ENCODE peak calls at places on chromosomes 4 and X, in five cellular contexts. One of them, this sample, is unnamed.

GRCh38 chrX:153649178-153649914 is 2.3 kb downstream of the DUSP9 start:
- DNase-seq in K562: peak
- DNase-seq in SK-N-SH: peak
- DNase-seq in HepG2: peak
- DNase-seq in H1: peak
- DNase-seq in this sample: no peak

GRCh38 chrX:72274526-72274925 is 2.5 kb downstream of the RPS4X start:
- DNase-seq in H1: no peak
- DNase-seq in SK-N-SH: no peak
- DNase-seq in K562: no peak
- DNase-seq in HepG2: no peak
- DNase-seq in this sample: no peak

GRCh38 chrX:40107291-40108083 is 9.7 kb upstream of the BCOR start:
- DNase-seq in HepG2: no peak
- DNase-seq in SK-N-SH: peak
- DNase-seq in H1: peak
- DNase-seq in K562: peak
- DNase-seq in this sample: no peak

GRCh38 chrX:17559728-17560379 is 177.4 kb upstream of the SCML1 start:
- DNase-seq in K562: no peak
- DNase-seq in HepG2: no peak
- DNase-seq in SK-N-SH: no peak
- DNase-seq in H1: no peak
- DNase-seq in this sample: no peak

GRCh38 chr4:13989496-13989895 is 362.0 kb upstream of the BOD1L1 start:
- DNase-seq in HepG2: no peak
- DNase-seq in SK-N-SH: no peak
- DNase-seq in K562: no peak
- DNase-seq in H1: no peak
- DNase-seq in this sample: no peak

GRCh38 chr4:96035727-96036126 is 195.8 kb downstream of the PDHA2 start:
- DNase-seq in H1: no peak
- DNase-seq in K562: peak
- DNase-seq in SK-N-SH: no peak
- DNase-seq in HepG2: no peak
- DNase-seq in this sample: no peak

GRCh38 chr4:4670869-4671268 is 129.0 kb upstream of the STX18 start:
- DNase-seq in SK-N-SH: no peak
- DNase-seq in HepG2: peak
- DNase-seq in K562: no peak
- DNase-seq in H1: no peak
- DNase-seq in this sample: no peak

GRCh38 chr4:34250562-34250961 is 1993.8 kb downstream of the ARAP2 start:
- DNase-seq in HepG2: no peak
- DNase-seq in K562: no peak
- DNase-seq in SK-N-SH: no peak
- DNase-seq in H1: no peak
- DNase-seq in this sample: no peak

GRCh38 chrX:16436348-16437188 is 213.4 kb upstream of the S100G start:
- DNase-seq in K562: peak
- DNase-seq in HepG2: peak
- DNase-seq in SK-N-SH: peak
- DNase-seq in H1: peak
- DNase-seq in this sample: peak

GRCh38 chrX:131792789-131793462 is 230.2 kb upstream of the STK26 start:
- DNase-seq in SK-N-SH: peak
- DNase-seq in H1: no peak
- DNase-seq in K562: no peak
- DNase-seq in HepG2: no peak
- DNase-seq in this sample: peak

GRCh38 chr4:153222790-153223417 is 18.7 kb downstream of the TRIM2 start:
- DNase-seq in HepG2: no peak
- DNase-seq in K562: peak
- DNase-seq in SK-N-SH: peak
- DNase-seq in H1: peak
- DNase-seq in this sample: no peak

GRCh38 chrX:51860679-51861078 is 32.7 kb upstream of the MAGED1 start:
- DNase-seq in H1: no peak
- DNase-seq in K562: peak
- DNase-seq in HepG2: peak
- DNase-seq in SK-N-SH: peak
- DNase-seq in this sample: no peak

GRCh38 chrX:45518552-45518951 is 317.9 kb upstream of the DIPK2B start:
- DNase-seq in SK-N-SH: no peak
- DNase-seq in H1: no peak
- DNase-seq in HepG2: no peak
- DNase-seq in K562: no peak
- DNase-seq in this sample: no peak

GRCh38 chrX:45517090-45517973 is 316.7 kb upstream of the DIPK2B start:
- DNase-seq in SK-N-SH: no peak
- DNase-seq in HepG2: peak
- DNase-seq in H1: no peak
- DNase-seq in K562: no peak
- DNase-seq in this sample: no peak

GRCh38 chrX:45513042-45513441 is 312.4 kb upstream of the DIPK2B start:
- DNase-seq in HepG2: peak
- DNase-seq in SK-N-SH: no peak
- DNase-seq in K562: no peak
- DNase-seq in H1: no peak
- DNase-seq in this sample: no peak

GRCh38 chrX:45515262-45516215 is 314.9 kb upstream of the DIPK2B start:
- DNase-seq in HepG2: peak
- DNase-seq in K562: peak
- DNase-seq in SK-N-SH: peak
- DNase-seq in H1: no peak
- DNase-seq in this sample: no peak
- TF ChIP-seq EP300 in HepG2: no peak
- TF ChIP-seq EP300 in K562: no peak
- TF ChIP-seq EP300 in SK-N-SH: no peak
- TF ChIP-seq EP300 in H1: no peak
- TF ChIP-seq EP300 in this sample: no peak

GRCh38 chr4:17778431-17778830 is 3.0 kb downstream of the FAM184B start:
- DNase-seq in H1: no peak
- DNase-seq in K562: no peak
- DNase-seq in SK-N-SH: no peak
- DNase-seq in HepG2: no peak
- DNase-seq in this sample: no peak

GRCh38 chr4:17769406-17770174 is 11.8 kb downstream of the FAM184B start:
- DNase-seq in K562: peak
- DNase-seq in H1: no peak
- DNase-seq in HepG2: no peak
- DNase-seq in SK-N-SH: no peak
- DNase-seq in this sample: no peak

GRCh38 chr4:17771284-17771908 is 10.0 kb downstream of the FAM184B start:
- DNase-seq in K562: no peak
- DNase-seq in HepG2: no peak
- DNase-seq in H1: no peak
- DNase-seq in SK-N-SH: peak
- DNase-seq in this sample: no peak

GRCh38 chr4:17770845-17771244 is 10.6 kb downstream of the FAM184B start:
- DNase-seq in SK-N-SH: no peak
- DNase-seq in HepG2: no peak
- DNase-seq in K562: peak
- DNase-seq in H1: no peak
- DNase-seq in this sample: no peak

DNA sequence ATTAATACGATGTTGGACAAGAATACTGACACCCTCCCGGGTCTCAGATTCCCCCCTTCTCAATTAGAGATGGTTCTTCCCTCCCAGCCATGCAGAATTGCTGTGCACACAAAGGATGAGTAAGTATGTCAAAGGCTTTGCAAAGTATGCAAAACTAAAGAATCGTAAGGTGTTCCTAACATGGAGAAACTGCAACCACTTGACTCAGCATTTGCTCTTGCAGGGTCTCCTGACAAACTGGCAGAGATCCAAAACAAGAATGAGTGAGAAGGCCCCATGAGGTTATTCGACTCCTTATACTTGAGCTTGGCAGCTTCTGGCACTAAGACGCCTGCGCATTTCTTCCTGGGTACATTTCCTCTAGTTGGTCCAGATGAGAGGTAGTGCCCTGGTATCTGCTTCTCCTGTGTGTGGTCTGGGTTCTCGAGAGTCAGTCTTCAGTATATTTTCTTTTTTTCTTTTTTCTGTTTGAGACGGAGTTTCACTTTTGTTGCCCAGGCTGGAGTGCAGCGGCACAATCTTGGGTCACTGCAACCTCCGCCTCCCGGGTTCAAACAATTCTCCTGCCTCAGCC is 8.2 kb downstream of the FAM184B start:
- DNase-seq in K562: no peak
- DNase-seq in H1: no peak
- DNase-seq in HepG2: no peak
- DNase-seq in SK-N-SH: no peak
- DNase-seq in this sample: no peak
- TF ChIP-seq GABPA in K562: no peak
- TF ChIP-seq GABPA in H1: no peak
- TF ChIP-seq GABPA in HepG2: no peak
- TF ChIP-seq GABPA in SK-N-SH: no peak
- TF ChIP-seq GABPA in this sample: no peak

DNA sequence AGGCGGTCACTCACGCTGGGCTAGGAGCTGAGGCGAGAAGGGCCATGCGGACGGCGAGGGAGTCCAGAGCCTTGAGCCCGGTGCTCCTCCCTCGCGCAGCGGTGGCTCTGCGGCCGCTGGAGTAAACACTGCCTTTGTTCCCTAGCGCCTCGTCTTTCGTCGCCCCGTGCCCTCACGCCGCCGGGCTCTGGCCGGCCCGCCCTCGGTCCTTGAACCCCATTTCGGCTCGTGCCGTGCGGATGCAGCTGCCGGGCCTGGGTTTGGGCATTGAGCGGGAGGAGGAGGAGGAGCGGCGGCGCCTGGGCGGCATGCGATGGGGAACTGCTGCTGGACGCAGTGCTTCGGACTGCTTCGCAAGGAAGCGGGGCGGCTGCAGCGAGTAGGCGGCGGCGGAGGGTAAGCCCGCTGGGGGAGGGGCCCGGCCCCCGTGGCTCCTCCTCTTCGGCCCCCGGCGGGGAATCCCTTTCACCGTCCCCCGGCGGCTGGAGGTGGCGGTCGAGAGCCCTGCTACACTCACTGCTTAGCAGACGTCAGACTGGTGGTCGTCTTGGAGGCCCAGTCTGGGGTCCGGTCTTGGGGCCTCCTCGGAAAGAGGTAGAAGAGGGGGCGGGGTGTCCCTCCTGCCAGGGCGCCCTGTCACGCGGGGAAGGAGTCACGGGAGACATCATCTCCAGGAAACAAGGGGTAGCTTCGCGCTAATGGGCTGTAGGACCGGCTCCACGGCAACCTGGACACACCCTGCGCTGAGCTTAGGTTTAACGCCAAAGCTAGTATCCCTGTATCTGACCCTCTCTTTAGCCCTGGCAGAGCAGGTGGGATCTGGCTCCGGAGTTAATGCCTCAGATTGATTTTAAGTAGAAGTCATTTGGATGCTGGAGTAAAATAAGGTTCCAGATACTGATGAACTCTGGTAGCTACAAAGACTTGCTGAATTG is at the start of gene AP1AR:
- DNase-seq in H1: peak
- DNase-seq in SK-N-SH: peak
- DNase-seq in HepG2: peak
- DNase-seq in K562: peak
- DNase-seq in this sample: peak
- TF ChIP-seq EP300 in H1: no peak
- TF ChIP-seq EP300 in SK-N-SH: no peak
- TF ChIP-seq EP300 in HepG2: no peak
- TF ChIP-seq EP300 in K562: no peak
- TF ChIP-seq EP300 in this sample: no peak

DNA sequence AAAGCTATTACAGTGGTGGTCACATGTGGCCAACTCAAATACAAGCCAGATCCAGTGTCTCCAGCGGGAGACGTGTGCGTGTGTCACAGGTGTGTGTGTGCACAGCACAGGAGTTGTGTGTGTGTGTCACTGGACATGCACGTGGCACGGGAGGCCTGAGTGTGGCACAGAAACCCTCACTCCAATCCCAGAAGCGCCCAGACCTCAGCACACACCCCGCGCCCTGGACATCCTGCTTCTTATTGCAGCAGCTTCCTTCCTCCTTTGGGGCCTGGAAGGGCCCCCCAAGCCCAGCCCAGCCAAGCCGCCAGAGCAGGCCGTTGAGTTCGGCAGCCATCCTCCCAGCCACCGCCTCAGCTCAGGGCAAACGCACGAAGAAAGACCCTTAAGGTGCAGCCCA is 37.9 kb downstream of the ACOX3 start:
- DNase-seq in K562: no peak
- DNase-seq in HepG2: no peak
- DNase-seq in H1: no peak
- DNase-seq in SK-N-SH: no peak
- DNase-seq in this sample: no peak
- TF ChIP-seq GABPA in K562: no peak
- TF ChIP-seq GABPA in HepG2: no peak
- TF ChIP-seq GABPA in H1: no peak
- TF ChIP-seq GABPA in SK-N-SH: no peak
- TF ChIP-seq GABPA in this sample: no peak

GRCh38 chr4:154677300-154677699 is 64.8 kb upstream of the FGG start:
- DNase-seq in SK-N-SH: no peak
- DNase-seq in K562: no peak
- DNase-seq in HepG2: no peak
- DNase-seq in H1: no peak
- DNase-seq in this sample: no peak

GRCh38 chr4:154677923-154678322 is 65.5 kb upstream of the FGG start:
- DNase-seq in HepG2: no peak
- DNase-seq in K562: no peak
- DNase-seq in H1: no peak
- DNase-seq in SK-N-SH: no peak
- DNase-seq in this sample: no peak
- TF ChIP-seq EP300 in HepG2: no peak
- TF ChIP-seq EP300 in K562: no peak
- TF ChIP-seq EP300 in H1: no peak
- TF ChIP-seq EP300 in SK-N-SH: no peak
- TF ChIP-seq EP300 in this sample: no peak

DNA sequence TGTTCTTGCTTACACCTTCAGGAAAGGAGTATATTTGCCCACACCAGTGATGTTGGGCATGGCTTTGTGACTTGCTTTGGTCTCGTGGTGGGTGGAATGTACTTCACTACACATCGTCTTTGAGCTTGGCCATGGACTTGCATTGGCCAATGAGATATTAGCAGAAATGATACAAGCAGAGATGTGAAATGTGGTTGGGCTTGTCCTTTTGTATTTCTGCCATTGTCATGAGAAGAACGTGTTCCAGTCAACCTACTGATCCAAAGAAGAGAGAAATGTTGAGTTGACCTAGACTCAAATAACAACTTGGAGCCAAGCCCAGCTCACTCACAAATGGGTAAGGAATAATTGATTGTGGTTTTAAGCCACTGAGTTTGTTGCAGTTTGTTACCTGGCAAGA is 138.4 kb upstream of the ARX start:
- DNase-seq in K562: no peak
- DNase-seq in HepG2: no peak
- DNase-seq in H1: no peak
- DNase-seq in SK-N-SH: no peak
- DNase-seq in this sample: no peak
- TF ChIP-seq GABPA in K562: no peak
- TF ChIP-seq GABPA in HepG2: no peak
- TF ChIP-seq GABPA in H1: no peak
- TF ChIP-seq GABPA in SK-N-SH: no peak
- TF ChIP-seq GABPA in this sample: no peak